ENCODE peak calls at places on chromosomes 16 and 17, in five cellular contexts. E, Q, G, Z and L are unnamed samples.

GRCh38 chr16:63921737-63922136 is 1200.1 kb downstream of the CDH11 start:
- DNase-seq in E (no peak), Q (no peak), G (no peak), Z (no peak), L (no peak)

GRCh38 chr17:40065041-40065770 is 2.4 kb downstream of the THRA start:
- DNase-seq in E (peak; percentile 36), Q (no peak), G (no peak), Z (no peak), L (no peak)

GRCh38 chr17:76527430-76528111 is 9.9 kb downstream of the CYGB start:
- DNase-seq in E (peak; percentile 44), Q (peak; percentile 78), G (peak; percentile 30), Z (no peak), L (peak; percentile 45)

GRCh38 chr16:85763616-85764015 is 12.7 kb upstream of the C16orf74 start:
- DNase-seq in E (no peak), Q (no peak), G (no peak), Z (no peak), L (no peak)

GRCh38 chr17:41516147-41516827 is 2.4 kb downstream of the KRT15 start:
- DNase-seq in E (no peak), Q (no peak), G (no peak), Z (no peak), L (no peak)

GRCh38 chr17:73099504-73099903 is 7.0 kb upstream of the SLC39A11 start:
- DNase-seq in E (no peak), Q (no peak), G (no peak), Z (no peak), L (no peak)

GRCh38 chr17:78597923-78598545 is 20.8 kb upstream of the DNAH17 start:
- DNase-seq in E (no peak), Q (no peak), G (no peak), Z (no peak), L (no peak)

GRCh38 chr17:18280239-18280638 is 19.8 kb downstream of the MIEF2 start:
- DNase-seq in E (no peak), Q (peak; percentile 20), G (no peak), Z (no peak), L (no peak)

GRCh38 chr16:4661661-4662060 is 31.7 kb upstream of the NUDT16L1 start:
- DNase-seq in E (no peak), Q (no peak), G (no peak), Z (no peak), L (no peak)

GRCh38 chr16:2532494-2533141 is 1.4 kb upstream of the CEMP1 start:
- DNase-seq in E (peak; percentile 84), Q (peak; percentile 69), G (peak; percentile 43), Z (peak; percentile 32), L (no peak)